ENCODE peak calls at places on chromosomes 5 and 9, in six cellular contexts. Y is kidney tubule cell, I is Caki2, Z is RPMI7951, G is esophagus squamous epithelium, U is breast epithelium. T is an unnamed sample.

GRCh38 chr9:117926031-117926655 is 221.9 kb downstream of the TLR4 start:
- DNase-seq in Y (peak; percentile 61), I (no peak), Z (no peak), U (no peak), G (no peak), T (no peak)

GRCh38 chr9:132957805-132958204 is 13.4 kb upstream of the TSC1 start:
- DNase-seq in G (no peak), Y (no peak), Z (no peak), U (no peak), I (no peak), T (no peak)

GRCh38 chr9:131282688-131283422 is 6.5 kb upstream of the FAM78A start:
- DNase-seq in Z (no peak), U (no peak), G (no peak), I (no peak), Y (no peak), T (peak; percentile 86)

GRCh38 chr5:142017832-142018427 is 5.1 kb upstream of the GNPDA1 start:
- DNase-seq in I (no peak), U (no peak), Y (peak; percentile 25), Z (peak; percentile 29), G (no peak), T (no peak)

GRCh38 chr5:60993875-60994571 is 49.0 kb downstream of the NDUFAF2 start:
- DNase-seq in Z (no peak), G (no peak), I (no peak), U (no peak), Y (no peak), T (no peak)

GRCh38 chr5:127028822-127029457 is 1.4 kb downstream of the MARCHF3 start:
- DNase-seq in Y (no peak), U (no peak), Z (no peak), G (peak; percentile 6), I (no peak), T (peak; percentile 6)

GRCh38 chr5:172179032-172179989 is 8.7 kb downstream of the STK10 start:
- DNase-seq in G (no peak), I (no peak), Y (no peak), Z (peak; percentile 94), U (no peak), T (no peak)

GRCh38 chr9:8361364-8361763 is 561.8 kb upstream of the DMAC1 start:
- DNase-seq in I (no peak), U (no peak), Y (no peak), Z (no peak), G (no peak), T (no peak)

GRCh38 chr5:96969401-96969800 is 33.5 kb downstream of the LNPEP start:
- DNase-seq in I (no peak), U (no peak), Z (no peak), G (no peak), Y (no peak), T (no peak)

GRCh38 chr5:24110019-24110615 is 534.7 kb downstream of the CDH10 start:
- DNase-seq in I (peak; percentile 23), G (no peak), Y (peak; percentile 23), Z (no peak), U (no peak), T (no peak)

GRCh38 chr5:143001764-143002351 is 231.7 kb downstream of the ARHGAP26 start:
- DNase-seq in G (no peak), Y (peak; percentile 70), U (no peak), Z (peak; percentile 76), I (no peak), T (no peak)

GRCh38 chr5:173594061-173594460 is 22.4 kb downstream of the BOD1 start:
- DNase-seq in I (no peak), Z (no peak), Y (no peak), G (no peak), U (no peak), T (no peak)

GRCh38 chr9:127570533-127571111 is 41.5 kb upstream of the STXBP1 start:
- DNase-seq in G (no peak), U (no peak), Y (peak; percentile 93), I (peak; percentile 76), Z (no peak), T (no peak)

GRCh38 chr9:37966443-37967271 is 62.7 kb upstream of the SLC25A51 start:
- DNase-seq in I (peak; percentile 87), U (no peak), G (no peak), Y (peak; percentile 93), Z (peak; percentile 35), T (no peak)

GRCh38 chr9:98132806-98133631 is 14.0 kb upstream of the TRIM14 start:
- DNase-seq in Z (no peak), Y (peak; percentile 3), G (no peak), U (no peak), I (no peak), T (peak; percentile 17)

GRCh38 chr9:70979971-70980370 is 141.4 kb downstream of the TRPM3 start:
- DNase-seq in Z (no peak), Y (no peak), I (no peak), G (no peak), U (no peak), T (no peak)

GRCh38 chr9:88481933-88482332 is 53.0 kb upstream of the NXNL2 start:
- DNase-seq in Y (no peak), I (no peak), G (no peak), U (no peak), Z (no peak), T (no peak)

GRCh38 chr9:126301985-126302603 is 24.5 kb upstream of the MVB12B start:
- DNase-seq in Y (peak; percentile 52), U (no peak), G (no peak), I (peak; percentile 38), Z (peak; percentile 55), T (no peak)

T was measured in upper lobe of left lung.